ENCODE peak calls at places on chromosome 6, in four cellular contexts. J is endodermal cell, S is tibial artery, W is H7. B is an unnamed sample. For H3K27me3, the result is how much of the 10 kb centered on the place peaks cover.

GRCh38 chr6:36727491-36728021 is 29.9 kb downstream of the RAB44 start:
- DNase-seq in S (no peak), W (no peak), J (no peak), B (peak)

GRCh38 chr6:157647261-157647915 is 175.7 kb upstream of the SNX9 start:
- DNase-seq in S (no peak), W (no peak), J (no peak), B (no peak)

GRCh38 chr6:68427630-68428029 is 207.5 kb upstream of the ADGRB3 start:
- DNase-seq in J (no peak), W (no peak), S (no peak), B (peak)

GRCh38 chr6:121603486-121603885 is 168.0 kb downstream of the GJA1 start:
- DNase-seq in S (no peak), W (no peak), J (no peak), B (peak)

GRCh38 chr6:40176117-40176516 is 241.9 kb upstream of the MOCS1 start:
- DNase-seq in S (no peak), J (no peak), W (no peak), B (no peak)

GRCh38 chr6:44451803-44452690 is 64.5 kb downstream of the CDC5L start:
- DNase-seq in S (no peak), J (no peak), W (no peak), B (no peak)

GRCh38 chr6:30885481-30885998 is 1.2 kb downstream of the DDR1 start:
- DNase-seq in J (no peak), S (no peak), W (peak), B (peak)

GRCh38 chr6:101276066-101276465 is 117.4 kb upstream of the GRIK2 start:
- DNase-seq in S (no peak), J (no peak), W (no peak), B (peak)

GRCh38 chr6:112984899-112985298 is 637.8 kb downstream of the RFPL4B start:
- DNase-seq in W (no peak), S (no peak), J (no peak), B (no peak)

GRCh38 chr6:148973809-148974208 is 227.0 kb downstream of the UST start:
- DNase-seq in S (no peak), J (peak), W (peak), B (peak)

GRCh38 chr6:95742895-95743294 is 165.6 kb downstream of the MANEA start:
- DNase-seq in W (no peak), J (no peak), S (no peak), B (no peak)

GRCh38 chr6:108559884-108560462 is 744 bp upstream of the FOXO3 start:
- DNase-seq in S (peak), J (peak), W (peak), B (peak)

GRCh38 chr6:7479801-7480266 is 61.6 kb upstream of the DSP start:
- DNase-seq in J (no peak), S (no peak), W (no peak), B (peak)

GRCh38 chr6:131602913-131603312 is 25.1 kb downstream of the MED23 start:
- DNase-seq in S (no peak), J (no peak), W (no peak), B (peak)

GRCh38 chr6:6191476-6191875 is 129.0 kb downstream of the F13A1 start:
- DNase-seq in S (no peak), W (peak), J (peak), B (no peak)

GRCh38 chr6:140504776-140505175 is 1130.3 kb upstream of the CITED2 start:
- DNase-seq in W (no peak), J (no peak), S (no peak), B (no peak)

GRCh38 chr6:162090734-162091133 is 636.8 kb downstream of the PRKN start:
- DNase-seq in S (no peak), J (no peak), W (no peak), B (peak)

GRCh38 chr6:155014715-155015300 is 19.7 kb downstream of the TIAM2 start:
- DNase-seq in J (no peak), S (no peak), W (no peak), B (peak)

GRCh38 chr6:113645576-113645970 is 211.6 kb upstream of the MARCKS start:
- DNase-seq in J (no peak), W (no peak), S (no peak), B (peak)

DNA sequence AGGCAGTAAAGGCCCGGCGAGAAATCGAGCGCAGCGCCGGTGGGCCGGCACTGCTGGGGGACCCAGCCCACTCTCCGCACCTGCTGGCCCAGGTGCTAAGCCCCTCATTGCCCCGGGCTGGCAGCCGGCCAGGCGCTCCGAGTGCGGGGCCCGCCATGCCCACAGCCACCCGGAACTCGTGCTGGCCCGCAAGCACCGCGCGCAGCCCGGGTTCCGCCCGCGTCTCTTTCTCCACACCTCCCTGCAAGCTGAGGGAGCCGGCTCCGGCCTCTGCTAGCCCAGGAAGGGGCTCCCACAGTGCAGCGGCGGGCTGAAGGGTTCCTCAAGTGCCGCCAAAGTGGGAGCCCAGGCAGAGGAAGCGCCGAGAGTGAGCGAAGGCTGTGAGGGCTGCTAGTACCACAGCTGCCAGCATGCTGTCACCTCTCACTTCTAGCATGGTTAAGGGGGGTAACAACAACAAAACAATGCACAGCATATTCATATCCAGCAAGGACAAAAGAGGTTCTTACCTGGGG is 11.3 kb upstream of the GMPR start:
- DNase-seq in W (peak), S (no peak), J (no peak), B (no peak)
- H3K27me3 ChIP-seq in W (under half), S (under half), J (under half), B (under half)

GRCh38 chr6:1227935-1228753 is 83.8 kb upstream of the FOXQ1 start:
- DNase-seq in W (no peak), S (no peak), J (peak), B (peak)
- H3K27me3 ChIP-seq in W (under half), S (under half), J (under half), B (under half)

GRCh38 chr6:25547797-25548196 is 104.2 kb upstream of the SCGN start:
- DNase-seq in W (no peak), S (no peak), J (no peak), B (no peak)

GRCh38 chr6:25555188-25555587 is 96.8 kb upstream of the SCGN start:
- DNase-seq in W (no peak), J (no peak), S (no peak), B (no peak)

GRCh38 chr6:25556516-25556915 is 95.5 kb upstream of the SCGN start:
- DNase-seq in W (peak), J (peak), S (peak), B (peak)

GRCh38 chr6:25558155-25558817 is 93.7 kb upstream of the SCGN start:
- DNase-seq in J (no peak), S (no peak), W (no peak), B (no peak)

DNA sequence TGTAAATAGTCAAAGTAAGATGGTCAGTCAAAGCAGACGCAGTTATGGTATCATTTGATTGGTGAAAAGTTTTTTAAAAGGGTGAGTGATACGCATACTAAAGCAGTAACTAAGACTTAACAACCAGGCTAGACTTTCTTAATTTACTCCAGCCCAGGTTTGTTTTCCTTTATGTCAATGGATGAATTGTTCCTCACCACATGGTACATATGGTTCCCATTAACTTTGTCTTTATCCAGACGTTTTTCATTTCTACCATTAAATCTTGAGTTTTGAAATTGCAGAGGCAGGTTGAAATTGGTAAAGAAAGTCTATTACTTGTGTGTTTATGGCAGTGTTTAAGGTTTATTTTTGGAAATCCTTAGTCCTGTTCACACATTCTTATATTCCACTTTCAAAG is 98.5 kb upstream of the SCGN start:
- DNase-seq in S (no peak), J (no peak), W (no peak), B (no peak)
- H3K27me3 ChIP-seq in S (under half), J (under half), W (under half), B (under half)

DNA sequence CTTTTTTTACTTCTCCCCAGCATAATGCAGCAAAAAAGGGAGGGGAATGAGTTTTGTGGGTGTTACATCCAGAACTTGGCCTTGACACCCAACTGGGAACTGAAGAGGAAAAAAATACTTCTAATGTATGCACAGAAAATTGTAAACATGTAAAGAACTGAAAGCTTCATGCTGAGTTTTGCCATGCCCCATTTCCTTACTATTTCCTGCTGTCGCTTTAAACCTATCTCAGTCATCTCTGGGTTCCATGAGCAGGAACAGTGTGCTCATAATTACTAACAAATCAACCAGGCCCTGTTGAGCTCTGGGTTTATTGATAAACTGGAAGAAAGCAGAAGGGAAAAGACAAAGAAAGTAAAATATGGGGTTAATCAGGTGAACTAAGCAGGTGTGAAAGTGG is 14.2 kb downstream of the TFAP2B start:
- DNase-seq in J (no peak), W (no peak), S (no peak), B (no peak)
- H3K27me3 ChIP-seq in J (half or more), W (half or more), S (under half), B (under half)

GRCh38 chr6:150043501-150044412 is 18.4 kb upstream of the RAET1L start:
- DNase-seq in S (no peak), W (no peak), J (no peak), B (no peak)
- H3K27me3 ChIP-seq in S (under half), W (under half), J (half or more), B (under half)